ENCODE peak calls at places on chromosome 5, in nine cellular contexts. U is IMR-90, C is tibial nerve, L is body of pancreas, R is uterus, A is HCT116, H is ovary, T is sigmoid colon, Q is adrenal gland. Z is an unnamed sample.

GRCh38 chr5:38115318-38115827 is 143.0 kb upstream of the EGFLAM start:
- DNase-seq in U (no peak), C (no peak), L (no peak), R (no peak), A (no peak), H (no peak), T (no peak), Q (no peak), Z (no peak)

GRCh38 chr5:150009671-150010387 is 9.3 kb downstream of the HMGXB3 start:
- DNase-seq in U (no peak), C (no peak), L (no peak), R (no peak), A (no peak), H (no peak), T (no peak), Q (peak; percentile 70), Z (no peak)

GRCh38 chr5:143115381-143115780 is 288.1 kb downstream of the NR3C1 start:
- DNase-seq in U (no peak), C (no peak), L (no peak), R (no peak), A (no peak), H (no peak), T (no peak), Q (no peak), Z (no peak)

GRCh38 chr5:89712135-89712700 is 697.3 kb downstream of the CETN3 start:
- DNase-seq in U (no peak), C (no peak), L (no peak), R (no peak), A (no peak), H (no peak), T (no peak), Q (no peak), Z (no peak)

GRCh38 chr5:147822686-147823491 is 8.6 kb downstream of the SPINK1 start:
- DNase-seq in U (peak; percentile 61), C (no peak), L (peak; percentile 66), R (no peak), A (peak; percentile 60), H (peak; percentile 16), T (peak; percentile 73), Q (peak; percentile 83), Z (peak; percentile 76)

GRCh38 chr5:170420809-170421412 is 31.7 kb upstream of the KCNMB1 start:
- DNase-seq in U (peak; percentile 67), C (peak; percentile 30), L (peak; percentile 62), R (peak; percentile 48), A (peak; percentile 68), H (peak; percentile 63), T (peak; percentile 85), Q (peak; percentile 81), Z (peak; percentile 79)

GRCh38 chr5:6506631-6507030 is 58.0 kb downstream of the UBE2QL1 start:
- DNase-seq in U (no peak), C (no peak), L (no peak), R (no peak), A (no peak), H (no peak), T (no peak), Q (no peak), Z (no peak)

GRCh38 chr5:160835818-160836528 is 16.0 kb downstream of the ATP10B start:
- DNase-seq in U (no peak), C (no peak), L (no peak), R (no peak), A (no peak), H (no peak), T (no peak), Q (no peak), Z (no peak)

GRCh38 chr5:83645936-83646335 is 74.7 kb downstream of the HAPLN1 start:
- DNase-seq in U (no peak), C (no peak), L (no peak), R (no peak), A (no peak), H (no peak), T (no peak), Q (no peak), Z (no peak)

GRCh38 chr5:33690736-33691135 is 201.1 kb downstream of the ADAMTS12 start:
- DNase-seq in U (peak; percentile 96), C (no peak), L (peak; percentile 3), R (no peak), A (no peak), H (no peak), T (no peak), Q (no peak), Z (no peak)

GRCh38 chr5:14881826-14882225 is 10.2 kb upstream of the ANKH start:
- DNase-seq in U (no peak), C (no peak), L (peak; percentile 42), R (no peak), A (no peak), H (no peak), T (no peak), Q (no peak), Z (no peak)

GRCh38 chr5:14880688-14881087 is 9.1 kb upstream of the ANKH start:
- DNase-seq in U (peak; percentile 71), C (no peak), L (no peak), R (no peak), A (no peak), H (no peak), T (no peak), Q (no peak), Z (no peak)

GRCh38 chr5:14882658-14883580 is 11.3 kb upstream of the ANKH start:
- DNase-seq in U (no peak), C (no peak), L (peak; percentile 20), R (no peak), A (no peak), H (no peak), T (no peak), Q (no peak), Z (no peak)

GRCh38 chr5:14879985-14880589 is 8.5 kb upstream of the ANKH start:
- DNase-seq in U (peak; percentile 70), C (no peak), L (no peak), R (no peak), A (no peak), H (no peak), T (no peak), Q (no peak), Z (no peak)

DNA sequence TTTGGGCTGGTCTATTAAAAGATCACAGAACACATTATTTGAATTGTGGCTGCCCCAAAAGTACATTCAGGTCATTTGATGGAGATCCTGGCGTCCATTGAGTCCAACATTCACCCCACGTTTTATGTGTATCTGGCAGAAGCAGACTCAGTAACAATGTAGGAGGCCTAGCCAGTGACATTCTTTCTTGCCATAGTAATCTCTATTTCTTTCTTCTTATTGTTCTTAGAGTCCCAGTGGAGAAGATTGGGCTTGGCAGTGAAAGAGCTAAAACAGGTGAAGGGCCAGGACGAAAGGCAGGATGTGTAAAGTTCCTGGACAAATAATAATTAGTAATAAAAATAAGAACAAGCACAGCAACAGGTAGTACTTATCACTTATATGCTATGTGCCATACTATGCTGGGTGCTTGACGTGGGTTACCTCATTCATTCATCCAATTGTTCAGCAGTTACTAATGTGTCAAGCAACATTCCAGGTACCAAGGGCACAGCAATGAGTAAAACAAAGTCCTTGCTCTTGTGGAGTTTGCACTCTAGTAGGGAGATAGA is 12.6 kb upstream of the ANKH start:
- DNase-seq in U (no peak), C (no peak), L (no peak), R (no peak), A (no peak), H (no peak), T (no peak), Q (no peak), Z (no peak)
- TF ChIP-seq POLR2A in U (no peak), C (no peak), L (no peak), R (no peak), A (no peak), H (no peak), T (no peak), Q (no peak), Z (no peak)

GRCh38 chr5:110354341-110354740 is 372.1 kb downstream of the TMEM232 start:
- DNase-seq in U (no peak), C (no peak), L (peak; percentile 42), R (no peak), A (no peak), H (no peak), T (no peak), Q (peak; percentile 62), Z (peak; percentile 39)
- H3K4me3 ChIP-seq in U (no peak overlapping the region), C (no peak overlapping the region), L (no peak overlapping the region), R (no peak overlapping the region), A (no peak overlapping the region), H (no peak overlapping the region), T (no peak overlapping the region), Q (no peak overlapping the region), Z (no peak overlapping the region)

GRCh38 chr5:95524423-95524822 is 30.4 kb downstream of the SKIC3 start:
- DNase-seq in U (no peak), C (no peak), L (no peak), R (no peak), A (no peak), H (no peak), T (no peak), Q (no peak), Z (no peak)

GRCh38 chr5:95518417-95518816 is 36.4 kb downstream of the SKIC3 start:
- DNase-seq in U (no peak), C (no peak), L (no peak), R (no peak), A (no peak), H (no peak), T (no peak), Q (no peak), Z (no peak)

GRCh38 chr5:95519151-95519550 is 35.6 kb downstream of the SKIC3 start:
- DNase-seq in U (no peak), C (no peak), L (no peak), R (no peak), A (no peak), H (no peak), T (no peak), Q (no peak), Z (no peak)

GRCh38 chr5:95520176-95520575 is 34.6 kb downstream of the SKIC3 start:
- DNase-seq in U (no peak), C (no peak), L (no peak), R (no peak), A (no peak), H (no peak), T (no peak), Q (no peak), Z (no peak)

DNA sequence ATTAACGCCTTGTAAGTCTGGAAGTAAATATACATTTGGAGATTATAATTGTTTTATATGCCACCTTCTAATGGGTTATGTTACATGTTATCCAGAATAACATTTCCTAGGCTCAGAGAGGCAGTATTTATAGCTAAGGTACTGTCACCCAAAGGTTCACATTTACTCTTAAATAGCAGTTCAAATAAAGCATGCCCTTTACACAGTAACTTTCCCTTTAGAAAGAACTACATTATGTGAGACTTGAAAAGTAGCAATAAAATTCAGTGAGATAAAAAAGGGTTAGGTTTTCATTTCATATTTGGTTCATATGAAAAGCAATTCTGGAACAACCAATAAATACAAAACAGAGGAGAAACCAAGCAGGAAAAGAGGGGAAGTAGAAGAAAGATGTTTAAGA is 35.1 kb downstream of the SKIC3 start:
- DNase-seq in U (no peak), C (no peak), L (no peak), R (no peak), A (no peak), H (no peak), T (no peak), Q (no peak), Z (no peak)
- H3K36me3 ChIP-seq in U (peaks cover 11% of the 10 kb centered on the region), C (peaks cover 91% of the 10 kb centered on the region), L (no peaks in the 10 kb centered on the region), R (no peaks in the 10 kb centered on the region), A (peaks cover 12% of the 10 kb centered on the region), H (no peaks in the 10 kb centered on the region), T (peaks cover 97% of the 10 kb centered on the region), Q (peaks cover 46% of the 10 kb centered on the region), Z (no peaks in the 10 kb centered on the region)

GRCh38 chr5:141521244-141521781 is 32.4 kb downstream of the PCDHGC5 start:
- DNase-seq in U (peak; percentile 100), C (peak; percentile 28), L (peak; percentile 47), R (no peak), A (peak; percentile 98), H (no peak), T (no peak), Q (peak; percentile 63), Z (peak; percentile 86)
- TF ChIP-seq POLR2A in U (no peak), C (no peak), L (no peak), R (no peak), A (no peak), H (no peak), T (no peak), Q (peak; percentile 37), Z (no peak)

Z was measured in testis.